ENCODE peak calls at places on chromosomes 2 and 18, in five cellular contexts. W is T follicular helper cell, D is NCI-H510A treated with DMSO at 0.1 percent for 48 hours, S is left colon, F is fibroblast of the aortic adventitia. Z is an unnamed sample.

GRCh38 chr2:222621893-222622292 is 34.0 kb downstream of the FARSB start:
- DNase-seq in F (no peak), D (no peak), W (no peak), S (no peak), Z (no peak)

GRCh38 chr18:32530947-32531651 is 60.4 kb upstream of the GAREM1 start:
- DNase-seq in F (peak), D (peak), S (no peak), W (no peak), Z (no peak)

GRCh38 chr2:120710256-120710655 is 25.4 kb upstream of the GLI2 start:
- DNase-seq in D (no peak), W (no peak), S (no peak), F (no peak), Z (no peak)

GRCh38 chr2:74427551-74427950 is 6.0 kb downstream of the WDR54 start:
- DNase-seq in W (no peak), S (no peak), D (no peak), F (no peak), Z (no peak)

GRCh38 chr2:72993147-72993546 is 75.8 kb downstream of the EMX1 start:
- DNase-seq in W (peak), F (peak), S (no peak), D (peak), Z (peak)

GRCh38 chr18:12408247-12408869 is 629 bp downstream of the PRELID3A start:
- DNase-seq in S (peak), F (peak), W (no peak), D (no peak), Z (no peak)

GRCh38 chr2:239192456-239192855 is 208.4 kb downstream of the HDAC4 start:
- DNase-seq in F (no peak), S (peak), W (no peak), D (no peak), Z (no peak)

GRCh38 chr2:34096552-34097171 is 497.6 kb upstream of the FAM98A start:
- DNase-seq in S (peak), F (peak), D (peak), W (peak), Z (peak)

GRCh38 chr18:5543854-5544389 is at the start of gene EPB41L3:
- DNase-seq in S (peak), D (peak), W (no peak), F (no peak), Z (no peak)

GRCh38 chr2:241666627-241667400 is 19.8 kb downstream of the DTYMK start:
- DNase-seq in W (no peak), F (no peak), D (no peak), S (no peak), Z (no peak)

GRCh38 chr2:38315707-38316333 is 61.3 kb downstream of the ATL2 start:
- DNase-seq in S (no peak), W (no peak), D (peak), F (peak), Z (peak)

GRCh38 chr18:32048507-32049091 is 30.0 kb downstream of the RNF125 start:
- DNase-seq in D (no peak), F (peak), W (no peak), S (peak), Z (peak)

GRCh38 chr2:40455661-40456060 is 3.8 kb upstream of the SLC8A1 start:
- DNase-seq in D (no peak), F (no peak), S (no peak), W (no peak), Z (no peak)

GRCh38 chr2:158965731-158966130 is 2.7 kb upstream of the TANC1 start:
- DNase-seq in S (no peak), W (no peak), F (no peak), D (no peak), Z (no peak)

GRCh38 chr18:78630356-78630755 is 349.3 kb upstream of the SALL3 start:
- DNase-seq in W (no peak), D (no peak), F (no peak), S (no peak), Z (no peak)

GRCh38 chr18:29378739-29379138 is 1201.8 kb upstream of the CDH2 start:
- DNase-seq in W (no peak), D (no peak), S (no peak), F (peak), Z (no peak)

GRCh38 chr18:56447972-56448371 is 190.4 kb downstream of the TXNL1 start:
- DNase-seq in D (no peak), S (no peak), W (no peak), F (peak), Z (peak)

GRCh38 chr2:15539999-15540398 is 21.1 kb downstream of the NBAS start:
- DNase-seq in D (no peak), W (no peak), S (no peak), F (no peak), Z (no peak)

GRCh38 chr2:239589270-239589825 is 188.5 kb upstream of the HDAC4 start:
- DNase-seq in W (no peak), D (no peak), F (no peak), S (no peak), Z (no peak)

GRCh38 chr2:24429711-24430110 is 61.3 kb upstream of the NCOA1 start:
- DNase-seq in S (no peak), F (peak), D (no peak), W (no peak), Z (no peak)

GRCh38 chr2:7363906-7364305 is 446.7 kb downstream of the RNF144A start:
- DNase-seq in F (no peak), S (no peak), D (no peak), W (no peak), Z (no peak)

GRCh38 chr2:226647626-226648518 is 151.7 kb downstream of the IRS1 start:
- DNase-seq in D (no peak), F (no peak), W (no peak), S (no peak), Z (no peak)

GRCh38 chr2:229392214-229392613 is 121.1 kb upstream of the PID1 start:
- DNase-seq in S (no peak), D (no peak), F (peak), W (no peak), Z (no peak)

GRCh38 chr2:43832457-43832856 is 6.2 kb downstream of the ABCG5 start:
- DNase-seq in S (no peak), F (peak), D (no peak), W (no peak), Z (no peak)

GRCh38 chr2:165391791-165392190 is 77.7 kb upstream of the CSRNP3 start:
- DNase-seq in S (no peak), D (no peak), F (no peak), W (no peak), Z (no peak)

GRCh38 chr2:197500503-197501179 is 462 bp downstream of the HSPE1 start:
- DNase-seq in W (no peak), F (peak), D (no peak), S (no peak), Z (no peak)

GRCh38 chr2:199987586-199987985 is 32.2 kb downstream of the MAIP1 start:
- DNase-seq in F (peak), S (no peak), D (no peak), W (no peak), Z (no peak)

GRCh38 chr2:164754157-164755093 is 87.2 kb downstream of the COBLL1 start:
- DNase-seq in S (no peak), F (no peak), D (no peak), W (no peak), Z (no peak)

GRCh38 chr18:46497129-46497528 is 159.9 kb downstream of the LOXHD1 start:
- DNase-seq in W (no peak), S (peak), D (no peak), F (peak), Z (no peak)

GRCh38 chr2:37230581-37230980 is 815 bp downstream of the CEBPZ start:
- DNase-seq in F (peak), D (peak), S (no peak), W (no peak), Z (no peak)